ENCODE peak calls at places on chromosomes 3 and 15, in eight cellular contexts. E is CD4-positive, alpha-beta memory T cell; B is adipocyte; S is ovary; D is tibial nerve; A is cardiac muscle cell; U is CD4-positive, CD25-positive, alpha-beta regulatory T cell; J is IMR-90. Q is an unnamed sample.

GRCh38 chr3:15942936-15943335 is 145.2 kb upstream of the ANKRD28 start:
- DNase-seq in S (no peak), A (no peak), U (no peak), J (no peak), B (no peak), E (no peak), D (no peak), Q (no peak)

GRCh38 chr15:23629234-23629805 is 18.3 kb downstream of the MAGEL2 start:
- DNase-seq in E (no peak), D (no peak), S (no peak), A (no peak), J (no peak), B (peak; percentile 14), U (no peak), Q (no peak)

GRCh38 chr3:80733522-80734176 is 965.9 kb upstream of the ROBO1 start:
- DNase-seq in B (peak; percentile 51), J (peak; percentile 46), S (no peak), E (no peak), A (peak; percentile 89), D (no peak), U (no peak), Q (no peak)

GRCh38 chr3:107993771-107994170 is 97.1 kb downstream of the CD47 start:
- DNase-seq in S (no peak), A (peak; percentile 80), E (no peak), D (no peak), B (peak; percentile 29), J (peak; percentile 22), U (no peak), Q (no peak)

GRCh38 chr3:119697394-119697793 is 5.4 kb upstream of the CFAP91 start:
- DNase-seq in S (no peak), E (no peak), U (no peak), D (no peak), B (no peak), A (no peak), J (no peak), Q (no peak)

GRCh38 chr3:86961297-86961696 is 29.7 kb downstream of the VGLL3 start:
- DNase-seq in J (peak; percentile 58), E (no peak), D (no peak), B (no peak), A (peak; percentile 32), U (no peak), S (no peak), Q (peak; percentile 58)

GRCh38 chr3:117063910-117064309 is 354.3 kb downstream of the TUSC7 start:
- DNase-seq in J (peak; percentile 70), U (no peak), B (peak; percentile 20), S (no peak), E (no peak), D (no peak), A (peak; percentile 4), Q (no peak)

GRCh38 chr3:177475266-177475665 is 278.0 kb upstream of the TBL1XR1 start:
- DNase-seq in B (no peak), U (no peak), S (no peak), J (no peak), A (no peak), D (no peak), E (no peak), Q (no peak)

GRCh38 chr15:81111018-81111417 is 23.1 kb upstream of the CFAP161 start:
- DNase-seq in S (no peak), D (no peak), J (no peak), E (no peak), U (no peak), B (no peak), A (no peak), Q (no peak)

GRCh38 chr15:29403778-29404177 is 134.2 kb upstream of the NSMCE3 start:
- DNase-seq in S (no peak), J (no peak), U (no peak), D (no peak), B (no peak), A (no peak), E (no peak), Q (no peak)

GRCh38 chr15:42803436-42803835 is 66.5 kb upstream of the CDAN1 start:
- DNase-seq in S (no peak), D (no peak), B (no peak), A (no peak), J (no peak), U (no peak), E (no peak), Q (no peak)

GRCh38 chr3:51705276-51706020 is 1.4 kb upstream of the GRM2 start:
- DNase-seq in U (no peak), E (no peak), B (no peak), D (no peak), A (no peak), J (no peak), S (peak; percentile 6), Q (no peak)

GRCh38 chr15:100931143-100931890 is 12.2 kb downstream of the LRRK1 start:
- DNase-seq in S (no peak), J (no peak), D (no peak), A (no peak), E (no peak), B (no peak), U (no peak), Q (no peak)

GRCh38 chr3:34066999-34067398 is 268.6 kb downstream of the PDCD6IP start:
- DNase-seq in E (no peak), A (no peak), B (no peak), D (no peak), J (no peak), S (no peak), U (no peak), Q (no peak)

GRCh38 chr15:64282701-64283100 is 73.3 kb downstream of the CSNK1G1 start:
- DNase-seq in U (no peak), E (no peak), A (peak; percentile 42), D (no peak), J (peak; percentile 48), B (no peak), S (no peak), Q (no peak)

GRCh38 chr15:76060098-76060989 is 559 bp downstream of the TMEM266 start:
- DNase-seq in D (no peak), S (no peak), A (no peak), U (no peak), J (no peak), B (no peak), E (peak; percentile 4), Q (no peak)

GRCh38 chr3:45178131-45179023 is 32.2 kb upstream of the CDCP1 start:
- DNase-seq in J (peak; percentile 69), S (no peak), U (no peak), E (no peak), A (peak; percentile 48), D (no peak), B (peak; percentile 76), Q (peak; percentile 98)

GRCh38 chr15:84703808-84704207 is 12.1 kb downstream of the SEC11A start:
- DNase-seq in J (no peak), U (no peak), E (no peak), S (no peak), B (no peak), A (no peak), D (no peak), Q (no peak)

GRCh38 chr3:111884411-111885018 is 25.4 kb downstream of the PHLDB2 start:
- DNase-seq in B (no peak), E (no peak), U (no peak), D (no peak), S (no peak), J (no peak), A (no peak), Q (no peak)

GRCh38 chr3:34260266-34260990 is 462.0 kb downstream of the PDCD6IP start:
- DNase-seq in B (peak; percentile 88), E (no peak), J (peak; percentile 50), D (peak; percentile 33), S (no peak), A (peak; percentile 55), U (no peak), Q (peak; percentile 43)

GRCh38 chr3:11964553-11964952 is 39.6 kb upstream of the SYN2 start:
- DNase-seq in A (no peak), B (no peak), D (no peak), U (no peak), S (no peak), J (no peak), E (no peak), Q (no peak)

GRCh38 chr3:11969986-11970385 is 34.2 kb upstream of the SYN2 start:
- DNase-seq in B (no peak), A (no peak), E (no peak), U (no peak), S (no peak), J (no peak), D (no peak), Q (no peak)
- H3K4me1 ChIP-seq in B (no peaks in the 10 kb centered on the region), A (no peaks in the 10 kb centered on the region), E (no peaks in the 10 kb centered on the region), U (no peaks in the 10 kb centered on the region), S (no peaks in the 10 kb centered on the region), J (no peaks in the 10 kb centered on the region), D (no peaks in the 10 kb centered on the region), Q (no peaks in the 10 kb centered on the region)

DNA sequence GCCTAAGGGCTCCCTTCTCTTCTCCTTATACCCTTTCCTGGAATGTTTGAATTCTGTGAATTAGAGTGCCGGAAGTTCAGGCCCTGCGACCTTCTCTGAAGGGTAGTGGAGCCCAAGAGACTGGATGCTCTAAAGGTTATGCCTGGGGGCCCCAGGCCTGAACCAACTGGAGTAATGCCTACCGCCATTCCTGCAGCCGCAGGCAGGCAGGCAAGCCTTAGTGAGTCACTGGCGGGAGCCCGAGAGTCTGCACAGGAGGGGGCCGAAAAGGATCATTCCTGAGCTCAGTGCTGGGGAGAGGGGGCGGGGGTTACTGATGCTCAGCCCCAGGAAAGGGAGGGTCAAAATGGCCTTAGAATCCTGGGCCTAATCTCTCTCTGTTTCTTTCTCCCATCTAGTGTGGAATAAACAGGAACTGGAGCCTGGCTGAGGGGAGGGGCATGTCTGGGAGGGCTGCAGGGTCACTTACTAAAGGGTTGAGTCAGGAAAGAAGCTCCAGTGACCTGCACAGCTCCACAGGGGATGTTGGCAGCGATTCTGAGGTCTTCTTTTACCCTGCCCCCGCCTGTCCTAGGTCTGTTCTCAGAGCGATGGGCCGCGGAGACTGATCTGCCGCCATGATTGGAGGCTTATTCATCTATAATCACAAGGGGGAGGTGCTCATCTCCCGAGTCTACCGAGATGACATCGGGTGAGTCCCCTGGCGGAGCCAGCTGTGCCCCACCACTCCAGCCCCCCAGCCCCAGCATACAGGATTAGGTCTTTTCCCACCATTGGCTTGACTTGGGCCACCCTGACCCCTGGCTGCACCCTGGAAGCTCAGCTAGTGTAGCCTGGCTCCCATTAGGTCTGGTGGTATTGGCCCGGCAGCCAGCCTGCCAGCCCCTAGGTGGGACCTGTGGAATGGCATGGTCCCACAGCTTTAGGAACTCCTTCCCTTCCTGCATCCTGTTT is 2.0 kb downstream of the AP2M1 start:
- DNase-seq in S (peak; percentile 65), U (no peak), B (peak; percentile 95), E (no peak), J (peak; percentile 96), A (peak; percentile 96), D (peak; percentile 33), Q (peak; percentile 94)
- H3K36me3 ChIP-seq in S (no peaks in the 10 kb centered on the region), U (peaks cover 41% of the 10 kb centered on the region), B (peaks cover 47% of the 10 kb centered on the region), E (peaks cover 50% of the 10 kb centered on the region), J (peaks cover 51% of the 10 kb centered on the region), A (peaks cover 31% of the 10 kb centered on the region), D (peaks cover 4% of the 10 kb centered on the region), Q (peaks cover 73% of the 10 kb centered on the region)

GRCh38 chr15:45637552-45638033 is 2.8 kb downstream of the SQOR start:
- DNase-seq in J (peak; percentile 98), D (no peak), B (peak; percentile 96), U (peak; percentile 9), E (peak; percentile 79), A (peak; percentile 96), S (peak; percentile 70), Q (no peak)
- H3K4me1 ChIP-seq in J (peaks cover 23% of the 10 kb centered on the region), D (peaks cover 49% of the 10 kb centered on the region), B (peaks cover 68% of the 10 kb centered on the region), U (peaks cover 46% of the 10 kb centered on the region), E (peaks cover 73% of the 10 kb centered on the region), A (no peaks in the 10 kb centered on the region), S (peaks cover 10% of the 10 kb centered on the region), Q (peaks cover 41% of the 10 kb centered on the region)

DNA sequence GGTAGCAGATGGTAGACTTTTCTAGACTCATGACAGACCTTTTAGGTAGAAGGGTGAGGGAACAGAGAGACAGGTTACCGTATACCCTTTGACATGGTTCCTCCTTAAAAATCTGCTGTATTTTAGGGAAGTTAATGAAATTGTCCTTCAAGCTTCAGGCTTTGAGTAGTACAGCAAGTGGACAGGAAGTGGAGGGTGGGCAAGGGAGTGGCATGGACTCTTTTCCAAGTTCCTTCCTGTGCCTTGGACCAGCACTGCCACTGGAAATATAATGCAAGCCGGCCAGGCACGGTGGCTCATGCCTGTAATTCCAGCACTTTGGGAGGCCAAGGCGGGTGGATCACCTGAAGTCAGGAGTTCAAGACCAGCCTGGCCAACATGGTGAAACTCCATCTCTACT is 156.1 kb upstream of the LRRFIP2 start:
- DNase-seq in D (no peak), A (no peak), S (no peak), E (no peak), U (no peak), J (no peak), B (no peak), Q (no peak)
- H3K36me3 ChIP-seq in D (no peaks in the 10 kb centered on the region), A (peaks cover 71% of the 10 kb centered on the region), S (no peaks in the 10 kb centered on the region), E (peaks cover 52% of the 10 kb centered on the region), U (peaks cover 60% of the 10 kb centered on the region), J (peaks cover 21% of the 10 kb centered on the region), B (peaks cover 81% of the 10 kb centered on the region), Q (peaks cover 76% of the 10 kb centered on the region)